ENCODE peak calls at places on chromosome 19, in nine cellular contexts. B is heart left ventricle, X is suprapubic skin, I is upper lobe of left lung, N is stomach, L is transverse colon, T is ovary, V is uterus, D is endothelial cell of umbilical vein. Z is an unnamed sample.

GRCh38 chr19:47725759-47726401 is 12.7 kb downstream of the EHD2 start:
- DNase-seq in X (no peak), D (no peak), V (no peak), B (no peak), N (no peak), L (no peak), T (no peak), I (peak; percentile 93), Z (peak; percentile 87)

GRCh38 chr19:49118565-49119410 is at the start of gene C19orf73:
- DNase-seq in X (peak; percentile 95), B (peak; percentile 97), T (peak; percentile 94), D (peak; percentile 94), L (peak; percentile 97), I (peak; percentile 99), V (peak; percentile 95), N (peak; percentile 96), Z (peak; percentile 93)

GRCh38 chr19:33465834-33466233 is 55.8 kb downstream of the PEPD start:
- DNase-seq in V (no peak), D (no peak), T (no peak), L (no peak), X (no peak), N (no peak), B (no peak), I (no peak), Z (no peak)

GRCh38 chr19:45881909-45882528 is 3.9 kb downstream of the IRF2BP1 start:
- DNase-seq in X (no peak), B (no peak), D (no peak), L (peak; percentile 57), T (no peak), I (no peak), N (peak; percentile 81), V (no peak), Z (no peak)

GRCh38 chr19:42246143-42246868 is 3.9 kb upstream of the GSK3A start:
- DNase-seq in D (peak; percentile 72), B (peak; percentile 86), T (peak; percentile 82), X (peak; percentile 91), V (peak; percentile 82), L (peak; percentile 74), I (no peak), N (peak; percentile 73), Z (no peak)

GRCh38 chr19:31538879-31539278 is 189.6 kb upstream of the TSHZ3 start:
- DNase-seq in V (no peak), X (no peak), T (no peak), I (no peak), B (no peak), N (no peak), L (no peak), D (no peak), Z (no peak)

GRCh38 chr19:49340069-49340864 is 5.1 kb downstream of the CD37 start:
- DNase-seq in L (peak; percentile 75), X (peak; percentile 81), T (peak; percentile 82), B (peak; percentile 82), I (peak; percentile 94), N (peak; percentile 84), V (peak; percentile 74), D (peak; percentile 56), Z (peak; percentile 82)

GRCh38 chr19:3539743-3540118 is 757 bp downstream of the TEKTIP1 start:
- DNase-seq in N (no peak), D (no peak), T (no peak), L (no peak), X (no peak), V (no peak), B (no peak), I (no peak), Z (no peak)

GRCh38 chr19:32916969-32917611 is 47.5 kb upstream of the SLC7A9 start:
- DNase-seq in D (peak; percentile 65), I (no peak), T (no peak), X (no peak), N (no peak), V (no peak), B (no peak), L (no peak), Z (no peak)

GRCh38 chr19:1037553-1038115 is 2.3 kb upstream of the ABCA7 start:
- DNase-seq in N (no peak), B (no peak), I (peak; percentile 83), D (no peak), X (no peak), L (peak; percentile 13), V (no peak), T (no peak), Z (no peak)

GRCh38 chr19:34364830-34365462 is at the start of gene GPI:
- DNase-seq in L (peak; percentile 72), N (peak; percentile 69), X (no peak), B (peak; percentile 80), I (peak; percentile 94), V (peak; percentile 39), D (peak; percentile 28), T (peak; percentile 58), Z (peak; percentile 67)

GRCh38 chr19:30593975-30594925 is 222.1 kb downstream of the ZNF536 start:
- DNase-seq in I (peak; percentile 41), T (no peak), D (no peak), X (no peak), V (no peak), N (no peak), L (no peak), B (no peak), Z (no peak)

GRCh38 chr19:5001547-5002131 is 32.7 kb downstream of the KDM4B start:
- DNase-seq in I (no peak), B (peak; percentile 18), N (no peak), V (no peak), T (no peak), D (peak; percentile 49), L (no peak), X (no peak), Z (peak; percentile 62)

GRCh38 chr19:3671680-3672574 is 28.3 kb downstream of the PIP5K1C start:
- DNase-seq in I (peak; percentile 81), B (no peak), V (peak; percentile 55), X (no peak), L (no peak), T (no peak), D (peak; percentile 64), N (no peak), Z (no peak)

GRCh38 chr19:32581704-32582164 is 744 bp downstream of the PDCD5 start:
- DNase-seq in N (no peak), X (no peak), B (peak; percentile 44), V (no peak), D (peak; percentile 39), L (peak; percentile 38), T (no peak), I (no peak), Z (peak; percentile 30)

GRCh38 chr19:46919324-46919723 is 58.5 kb downstream of the ARHGAP35 start:
- DNase-seq in T (no peak), X (no peak), V (no peak), I (no peak), N (no peak), L (no peak), B (no peak), D (no peak), Z (peak; percentile 44)

GRCh38 chr19:49574206-49574755 is 6.1 kb downstream of the NOSIP start:
- DNase-seq in L (no peak), D (no peak), N (no peak), I (no peak), X (no peak), V (no peak), B (no peak), T (no peak), Z (no peak)

GRCh38 chr19:19661675-19662251 is 1.7 kb downstream of the ATP13A1 start:
- DNase-seq in D (no peak), N (no peak), L (peak; percentile 45), V (no peak), T (no peak), I (no peak), B (no peak), X (peak; percentile 57), Z (peak; percentile 81)

GRCh38 chr19:57406516-57407123 is 4.3 kb upstream of the ZNF17 start:
- DNase-seq in X (no peak), T (no peak), D (peak; percentile 47), N (peak; percentile 34), L (peak; percentile 54), V (peak; percentile 28), B (peak; percentile 65), I (no peak), Z (peak; percentile 64)
- TF ChIP-seq CTCF in X (peak; percentile 36), T (no peak), D (peak; percentile 55), N (peak; percentile 9), L (peak; percentile 44), V (no peak), B (peak; percentile 75), I (peak; percentile 55), Z (peak; percentile 67)

DNA sequence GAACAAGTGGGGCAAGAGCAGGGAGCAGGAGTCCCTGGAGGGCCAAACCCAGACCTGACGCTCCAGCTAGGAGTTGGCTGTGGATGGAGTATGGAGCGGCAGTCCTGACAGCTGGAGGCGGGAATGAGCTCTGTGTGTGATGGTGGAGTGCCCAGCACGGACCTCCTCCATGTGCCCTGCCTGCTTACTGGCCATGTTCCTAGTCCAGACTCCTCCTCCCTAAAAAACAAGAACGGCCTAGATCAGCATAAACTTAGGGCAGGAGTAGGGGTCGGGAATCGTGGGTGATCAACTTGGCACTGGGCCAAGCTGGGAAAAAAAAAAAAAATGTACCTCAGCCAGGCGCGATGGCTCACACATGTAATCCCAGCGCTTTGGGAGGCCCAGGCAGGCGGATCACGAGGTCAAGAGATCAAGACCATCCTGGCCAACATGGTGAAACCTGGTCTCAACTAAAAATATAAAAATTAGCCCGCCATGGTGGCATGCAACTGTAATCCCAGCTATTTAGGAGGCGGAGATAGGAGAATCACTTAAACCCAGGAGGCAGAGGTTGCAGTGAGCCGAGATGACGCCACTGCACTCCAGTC is 29.5 kb downstream of the LTBP4 start:
- DNase-seq in N (no peak), T (no peak), B (no peak), X (no peak), D (no peak), L (no peak), I (no peak), V (no peak), Z (no peak)
- TF ChIP-seq POLR2A in N (no peak), T (no peak), B (no peak), X (no peak), D (no peak), L (no peak), I (no peak), V (no peak), Z (no peak)

GRCh38 chr19:10205636-10206035 is 10.9 kb upstream of the DNMT1 start:
- DNase-seq in I (no peak), N (no peak), X (no peak), D (no peak), V (no peak), L (no peak), B (no peak), T (no peak), Z (no peak)
- TF ChIP-seq CTCF in I (no peak), N (no peak), X (no peak), D (no peak), V (no peak), L (no peak), B (no peak), T (no peak), Z (no peak)

DNA sequence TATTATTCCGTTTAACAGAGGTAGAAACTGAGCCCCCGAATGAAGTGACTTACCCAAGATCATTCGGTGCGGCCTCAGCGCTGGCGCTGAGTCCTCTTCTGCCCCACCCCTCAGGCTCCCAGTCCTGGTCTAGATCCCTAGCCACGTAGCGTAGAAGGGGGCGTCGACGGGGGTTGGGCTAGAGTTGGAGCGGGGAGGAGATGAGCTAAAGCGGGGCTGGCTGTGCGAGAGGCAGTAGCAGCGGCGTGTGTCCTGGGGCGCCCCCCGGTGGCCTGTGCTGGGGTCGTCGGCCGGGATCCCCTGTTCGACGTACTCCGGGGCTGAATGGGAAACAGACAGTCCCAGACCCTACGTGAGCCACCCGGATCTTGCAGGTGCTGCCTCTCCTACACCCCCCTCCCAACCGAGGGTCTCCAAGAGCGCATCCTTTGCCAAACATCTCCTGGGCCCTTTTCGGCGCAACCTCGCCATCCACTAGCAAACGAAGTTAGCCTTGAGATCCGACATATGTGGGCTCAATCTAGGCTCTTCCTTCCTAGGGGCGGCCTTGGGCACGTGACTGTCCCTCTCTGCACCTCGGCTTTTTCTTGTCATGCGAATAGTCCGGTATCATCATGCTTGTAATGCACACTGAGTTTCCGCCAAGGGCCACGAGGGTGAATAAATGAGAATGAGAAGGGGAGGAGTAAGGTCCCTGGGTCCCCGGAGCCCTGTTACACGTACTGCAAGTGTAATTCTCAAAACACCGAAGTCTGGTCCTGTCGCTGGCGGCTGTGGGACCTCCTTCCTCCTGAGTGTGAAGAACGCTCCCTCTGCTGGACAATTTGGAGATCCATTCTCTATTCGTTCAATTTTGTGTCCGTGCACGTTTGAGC is 47.7 kb downstream of the CYP4F22 start:
- DNase-seq in B (peak; percentile 91), X (peak; percentile 96), D (peak; percentile 96), L (peak; percentile 91), V (peak; percentile 83), T (peak; percentile 81), I (peak; percentile 98), N (peak; percentile 88), Z (peak; percentile 94)
- TF ChIP-seq POLR2A in B (no peak), X (no peak), D (no peak), L (no peak), V (no peak), T (no peak), I (no peak), N (no peak), Z (no peak)

Z was measured in NB4.